ENCODE peak calls at places on chromosomes 1 and 21, in four cellular contexts. W, P, X and J are unnamed samples.

GRCh38 chr1:226658538-226659125 is 80.5 kb downstream of the ITPKB start:
- DNase-seq in W (no peak), P (no peak), X (peak), J (no peak)

GRCh38 chr1:91948501-91949355 is 473 bp upstream of the BRDT start:
- DNase-seq in W (no peak), P (no peak), X (peak), J (no peak)

GRCh38 chr1:113253187-113253966 is 136.9 kb upstream of the MAGI3 start:
- DNase-seq in W (no peak), P (peak), X (no peak), J (no peak)

GRCh38 chr1:36365310-36365895 is 20.3 kb downstream of the STK40 start:
- DNase-seq in W (peak), P (peak), X (no peak), J (no peak)

GRCh38 chr1:154718566-154718965 is 110.6 kb upstream of the ADAR start:
- DNase-seq in W (no peak), P (no peak), X (no peak), J (no peak)

GRCh38 chr1:77319036-77319705 is 37.4 kb downstream of the AK5 start:
- DNase-seq in W (peak), P (no peak), X (no peak), J (no peak)

GRCh38 chr1:188429385-188429784 is 1600.6 kb downstream of the PLA2G4A start:
- DNase-seq in W (peak), P (no peak), X (no peak), J (no peak)

GRCh38 chr1:116982319-116983004 is 19.1 kb upstream of the CD101 start:
- DNase-seq in W (no peak), P (no peak), X (no peak), J (no peak)

GRCh38 chr21:27564684-27565280 is 597.9 kb upstream of the ADAMTS5 start:
- DNase-seq in W (peak), P (peak), X (no peak), J (no peak)

DNA sequence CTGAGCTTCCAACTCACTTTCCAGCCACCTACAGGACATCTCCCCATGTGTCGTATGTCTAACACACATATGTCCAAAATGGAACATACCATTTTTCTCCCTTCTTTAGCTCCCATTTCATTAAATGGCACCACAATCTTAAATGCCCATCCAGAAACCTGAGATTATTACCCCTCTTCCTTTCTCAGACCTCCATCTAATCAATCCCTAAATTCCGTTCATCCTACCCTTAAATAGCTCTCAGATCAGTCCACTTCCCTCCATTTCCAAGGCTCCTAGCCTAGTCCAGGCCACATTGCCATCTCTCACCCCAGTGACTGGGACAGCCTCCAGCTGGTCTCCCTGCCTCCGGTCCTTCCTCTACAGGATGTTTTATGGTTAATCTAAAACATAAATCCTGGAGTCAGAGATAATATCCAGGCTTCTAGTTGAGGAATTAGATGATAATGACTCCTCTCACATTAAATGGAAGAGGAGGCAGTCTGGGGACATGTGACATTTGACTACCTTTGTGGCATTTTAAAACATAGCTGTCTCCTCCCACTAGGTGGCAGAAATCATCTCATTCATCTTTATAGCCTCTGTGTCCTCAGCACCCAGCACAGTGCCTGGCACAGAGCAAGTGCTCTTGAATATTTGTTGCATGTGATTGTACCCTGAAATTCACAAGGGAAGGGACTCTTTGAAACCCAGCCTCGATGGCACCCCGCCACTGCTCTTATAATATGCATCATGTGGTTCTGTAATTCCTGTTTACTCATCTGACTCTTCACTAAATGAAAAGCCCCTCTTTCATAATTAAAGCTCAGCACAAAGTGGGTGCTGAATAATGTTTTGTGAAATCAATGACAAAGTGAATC is 102.3 kb downstream of the TMEM53 start:
- DNase-seq in W (peak), P (no peak), X (no peak), J (no peak)
- TF ChIP-seq CTCF in W (peak), P (peak), X (peak), J (peak)

GRCh38 chr1:172397633-172398032 is 22.9 kb upstream of the C1orf105 start:
- DNase-seq in W (no peak), P (no peak), X (no peak), J (no peak)

GRCh38 chr1:172398193-172398592 is 22.3 kb upstream of the C1orf105 start:
- DNase-seq in W (peak), P (no peak), X (no peak), J (no peak)

GRCh38 chr1:172400073-172400737 is 20.3 kb upstream of the C1orf105 start:
- DNase-seq in W (no peak), P (no peak), X (no peak), J (no peak)

GRCh38 chr1:172397221-172397620 is 23.3 kb upstream of the C1orf105 start:
- DNase-seq in W (peak), P (no peak), X (no peak), J (no peak)

GRCh38 chr1:172399369-172400072 is 21.0 kb upstream of the C1orf105 start:
- DNase-seq in W (peak), P (peak), X (peak), J (no peak)
- TF ChIP-seq CTCF in W (no peak), P (peak), X (peak), J (peak)

GRCh38 chr1:203528098-203528497 is 34.1 kb downstream of the OPTC start:
- DNase-seq in W (no peak), P (no peak), X (no peak), J (no peak)
- TF ChIP-seq CTCF in W (no peak), P (no peak), X (no peak), J (no peak)

DNA sequence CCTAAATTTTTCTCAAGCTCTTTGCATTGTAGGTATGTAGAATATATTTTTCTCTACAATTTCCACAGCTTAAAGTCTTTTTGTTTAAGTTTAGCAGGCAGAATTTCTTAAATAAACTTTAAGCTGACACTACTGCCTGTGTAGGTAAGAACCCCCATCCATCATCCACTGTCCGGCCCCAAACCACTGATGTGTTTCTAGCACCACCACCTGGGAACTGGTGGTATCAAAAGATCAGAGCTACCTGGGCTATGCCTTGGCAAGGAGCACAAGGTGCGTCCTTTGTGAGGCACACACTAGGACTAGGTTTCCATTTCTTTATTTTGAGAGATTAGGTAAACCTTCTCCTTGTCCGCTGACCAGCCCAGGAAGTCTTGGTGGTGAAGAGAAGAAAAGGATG is 10.5 kb upstream of the LELP1 start:
- DNase-seq in W (no peak), P (no peak), X (no peak), J (no peak)
- TF ChIP-seq CTCF in W (no peak), P (no peak), X (no peak), J (peak)

GRCh38 chr1:40039245-40039756 is 1.2 kb upstream of the CAP1 start:
- DNase-seq in W (no peak), P (peak), X (no peak), J (no peak)
- TF ChIP-seq CTCF in W (peak), P (peak), X (no peak), J (no peak)

DNA sequence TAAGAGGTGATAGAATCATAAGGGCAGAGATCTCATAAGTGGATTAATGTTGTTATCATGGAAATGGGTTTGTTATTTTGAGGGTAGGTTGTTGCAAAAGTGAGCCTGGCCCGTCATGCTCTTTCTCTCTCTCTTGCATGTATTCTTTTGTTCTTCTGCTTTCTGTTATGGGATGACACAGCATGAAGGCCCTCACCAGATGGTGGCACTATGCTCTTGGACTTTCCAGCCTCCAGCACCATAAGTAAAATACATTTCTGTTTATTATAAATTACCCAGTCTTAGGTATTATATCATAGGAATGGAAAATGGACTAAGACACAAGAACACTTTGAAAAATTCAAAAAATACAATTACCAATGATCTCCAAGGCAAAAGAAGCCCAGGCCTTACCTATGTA is 676.1 kb downstream of the PTPRU start:
- DNase-seq in W (peak), P (no peak), X (no peak), J (no peak)
- TF ChIP-seq CTCF in W (peak), P (peak), X (no peak), J (peak)

GRCh38 chr1:151606867-151607266 is 5.0 kb upstream of the SNX27 start:
- DNase-seq in W (no peak), P (no peak), X (no peak), J (no peak)
- TF ChIP-seq CTCF in W (no peak), P (no peak), X (no peak), J (no peak)